ENCODE peak calls at places on chromosome 6, in four cellular contexts. H is transverse colon, S is IMR-90, K is bronchial epithelial cell. E is an unnamed sample.
A peak's percentile ranks its signal among the peaks of the same experiment; 100 is the strongest.

GRCh38 chr6:69861986-69862385 is 4.4 kb upstream of the COL19A1 start:
- DNase-seq in H (no peak), K (peak; percentile 92), S (no peak), E (no peak)

GRCh38 chr6:44123544-44123943 is 3.7 kb downstream of the MRPL14 start:
- DNase-seq in K (no peak), S (no peak), H (no peak), E (no peak)

GRCh38 chr6:72712921-72713320 is 91.1 kb downstream of the KCNQ5 start:
- DNase-seq in K (no peak), S (peak; percentile 21), H (no peak), E (no peak)

GRCh38 chr6:154154389-154154967 is 115.4 kb downstream of the OPRM1 start:
- DNase-seq in H (peak; percentile 65), K (peak; percentile 63), S (peak; percentile 80), E (peak; percentile 85)

GRCh38 chr6:33450434-33450833 is 3.9 kb upstream of the ZBTB9 start:
- DNase-seq in K (no peak), H (no peak), S (no peak), E (peak; percentile 20)

GRCh38 chr6:115663681-115664080 is 397.0 kb downstream of the FRK start:
- DNase-seq in K (no peak), H (no peak), S (no peak), E (no peak)

GRCh38 chr6:161406633-161407032 is 132.8 kb upstream of the AGPAT4 start:
- DNase-seq in H (no peak), K (peak; percentile 100), S (peak; percentile 88), E (peak; percentile 96)

GRCh38 chr6:27547157-27548075 is 74.5 kb upstream of the ZNF184 start:
- DNase-seq in K (peak; percentile 67), H (no peak), S (peak; percentile 68), E (peak; percentile 59)

GRCh38 chr6:15505463-15505918 is 157.3 kb downstream of the DTNBP1 start:
- DNase-seq in S (no peak), H (peak; percentile 8), K (no peak), E (no peak)

GRCh38 chr6:122681715-122682114 is 71.5 kb downstream of the PKIB start:
- DNase-seq in S (no peak), K (no peak), H (no peak), E (no peak)

GRCh38 chr6:119830069-119830468 is 480.5 kb upstream of the MAN1A1 start:
- DNase-seq in S (no peak), H (no peak), K (no peak), E (no peak)
- TF ChIP-seq CTCF in S (no peak), H (no peak), K (no peak), E (no peak)

GRCh38 chr6:139150915-139151314 is 16.0 kb downstream of the HECA start:
- DNase-seq in H (no peak), S (no peak), K (peak; percentile 92), E (no peak)
- H3K4me3 ChIP-seq in H (no peak overlapping the region), S (no peak overlapping the region), K (no peak overlapping the region), E (no peak overlapping the region)

DNA sequence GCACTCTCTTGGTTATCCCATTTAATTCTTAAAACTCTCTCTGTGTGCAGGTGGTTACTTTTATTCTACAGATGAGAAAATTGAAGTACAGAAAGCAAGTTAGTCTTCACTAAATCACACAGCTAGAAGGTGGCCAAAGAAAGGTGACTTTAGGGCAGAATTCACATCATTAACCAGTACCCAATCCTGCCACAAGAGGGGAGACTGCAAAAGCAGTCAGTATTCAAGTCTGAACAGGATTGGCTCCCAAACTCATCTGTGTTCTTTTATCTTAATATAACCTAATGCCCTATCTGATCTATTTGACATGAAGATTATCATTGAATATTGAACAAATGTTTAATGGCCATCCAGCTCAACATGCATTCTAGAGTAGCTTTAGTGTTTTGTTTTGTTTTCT is 225.3 kb upstream of the FAM83B start:
- DNase-seq in H (no peak), S (no peak), K (peak; percentile 44), E (peak; percentile 21)
- TF ChIP-seq CTCF in H (peak; percentile 39), S (peak; percentile 35), K (peak; percentile 57), E (peak; percentile 33)

DNA sequence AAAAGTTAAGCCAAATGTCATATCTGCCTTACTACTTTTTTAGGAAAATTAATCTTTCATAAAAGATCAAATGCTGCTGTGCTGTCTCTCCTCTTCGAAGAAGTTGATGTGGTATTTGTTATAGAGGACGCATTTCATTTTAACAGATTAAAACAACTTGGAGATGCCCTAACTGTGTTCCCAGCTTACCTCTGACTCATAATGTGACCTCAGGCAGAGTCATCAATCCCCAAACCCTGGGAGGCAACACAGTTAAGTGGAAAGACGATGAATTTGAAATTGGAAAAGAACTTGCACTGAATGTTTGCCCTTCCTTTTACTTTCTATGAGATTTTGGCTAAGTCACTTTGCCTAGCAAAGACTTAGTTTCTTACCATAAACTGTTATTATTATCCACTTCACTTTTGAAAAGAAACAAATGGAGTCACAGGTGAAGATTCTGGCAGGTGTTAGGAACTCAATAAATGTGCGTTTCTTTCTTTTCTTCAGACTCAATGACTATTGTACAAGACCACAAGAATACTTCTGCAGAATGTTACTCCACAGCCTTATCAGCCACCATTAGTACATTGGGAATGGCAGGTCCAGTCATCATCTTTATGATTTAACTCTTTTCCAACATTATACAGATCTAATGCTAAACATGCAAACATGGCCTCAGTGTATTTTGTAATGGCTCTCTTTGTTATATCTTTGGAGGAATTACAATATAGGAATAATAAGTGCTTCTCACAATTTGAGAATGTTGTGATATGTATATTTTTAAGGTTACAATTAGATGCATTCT is 102.6 kb downstream of the COL21A1 start:
- DNase-seq in H (no peak), S (peak; percentile 64), K (peak; percentile 83), E (peak; percentile 85)
- H3K4me3 ChIP-seq in H (no peak overlapping the region), S (no peak overlapping the region), K (no peak overlapping the region), E (no peak overlapping the region)

GRCh38 chr6:164247106-164247505 is 832.6 kb downstream of the QKI start:
- DNase-seq in K (no peak), H (no peak), S (no peak), E (no peak)
- TF ChIP-seq CTCF in K (no peak), H (no peak), S (no peak), E (no peak)

GRCh38 chr6:84773431-84774173 is 9.2 kb upstream of the TBX18 start:
- DNase-seq in K (no peak), H (no peak), S (no peak), E (peak; percentile 66)

GRCh38 chr6:84772428-84773132 is 8.2 kb upstream of the TBX18 start:
- DNase-seq in K (no peak), H (no peak), S (no peak), E (peak; percentile 47)

GRCh38 chr6:84774174-84775158 is 10.1 kb upstream of the TBX18 start:
- DNase-seq in K (peak; percentile 30), S (no peak), H (no peak), E (peak; percentile 82)

GRCh38 chr6:84771732-84772131 is 7.3 kb upstream of the TBX18 start:
- DNase-seq in K (no peak), H (no peak), S (no peak), E (peak; percentile 65)

DNA sequence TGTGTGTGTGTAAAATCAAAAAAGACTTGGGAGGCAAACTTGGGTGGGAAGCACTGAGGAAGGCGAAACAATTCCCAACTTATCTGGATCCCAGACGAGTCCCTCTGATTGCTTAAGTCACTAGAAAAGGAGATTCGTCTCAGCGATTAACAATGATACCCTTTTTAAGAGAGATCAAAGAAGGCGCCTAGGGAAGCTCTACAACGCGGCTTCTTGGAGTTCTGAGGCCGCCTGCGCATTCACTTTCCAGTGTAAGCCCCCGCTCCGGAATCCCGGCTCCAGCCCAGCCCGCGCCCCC is 8.7 kb upstream of the TBX18 start:
- DNase-seq in K (no peak), S (no peak), H (no peak), E (no peak)
- H3K4me3 ChIP-seq in K (no peak overlapping the region), S (no peak overlapping the region), H (no peak overlapping the region), E (peak overlapping the region; percentile 49)